ENCODE peak calls at places on chromosomes 12 and 14, in eight cellular contexts. One of them, this sample, is unnamed.

GRCh38 chr14:32382704-32383103 is 53.6 kb downstream of the AKAP6 start:
- DNase-seq in fibroblast of lung: peak
- DNase-seq in neuronal stem cell: no peak
- DNase-seq in lower lobe of right lung: no peak
- DNase-seq in hepatocyte: no peak
- DNase-seq in CD4-positive, alpha-beta T cell: no peak
- DNase-seq in A549: no peak
- DNase-seq in ascending aorta: no peak
- DNase-seq in this sample: no peak

GRCh38 chr14:75821828-75822521 is 159.8 kb downstream of the TGFB3 start:
- DNase-seq in fibroblast of lung: peak
- DNase-seq in neuronal stem cell: no peak
- DNase-seq in lower lobe of right lung: no peak
- DNase-seq in hepatocyte: peak
- DNase-seq in CD4-positive, alpha-beta T cell: no peak
- DNase-seq in A549: no peak
- DNase-seq in ascending aorta: no peak
- DNase-seq in this sample: peak

GRCh38 chr14:94098359-94098758 is 12.2 kb upstream of the IFI27 start:
- DNase-seq in fibroblast of lung: peak
- DNase-seq in neuronal stem cell: no peak
- DNase-seq in lower lobe of right lung: no peak
- DNase-seq in hepatocyte: no peak
- DNase-seq in CD4-positive, alpha-beta T cell: no peak
- DNase-seq in A549: no peak
- DNase-seq in ascending aorta: no peak
- DNase-seq in this sample: no peak

GRCh38 chr14:104968541-104969401 is 9.4 kb downstream of the AHNAK2 start:
- DNase-seq in fibroblast of lung: no peak
- DNase-seq in neuronal stem cell: no peak
- DNase-seq in lower lobe of right lung: peak
- DNase-seq in hepatocyte: peak
- DNase-seq in CD4-positive, alpha-beta T cell: no peak
- DNase-seq in A549: peak
- DNase-seq in ascending aorta: no peak
- DNase-seq in this sample: peak

GRCh38 chr12:57280234-57281062 is 29.5 kb upstream of the STAC3 start:
- DNase-seq in fibroblast of lung: peak
- DNase-seq in neuronal stem cell: no peak
- DNase-seq in lower lobe of right lung: no peak
- DNase-seq in hepatocyte: peak
- DNase-seq in CD4-positive, alpha-beta T cell: peak
- DNase-seq in A549: peak
- DNase-seq in ascending aorta: peak
- DNase-seq in this sample: peak

GRCh38 chr12:123150273-123150803 is 552 bp downstream of the PITPNM2 start:
- DNase-seq in fibroblast of lung: no peak
- DNase-seq in neuronal stem cell: no peak
- DNase-seq in lower lobe of right lung: peak
- DNase-seq in hepatocyte: no peak
- DNase-seq in CD4-positive, alpha-beta T cell: no peak
- DNase-seq in A549: peak
- DNase-seq in ascending aorta: peak
- DNase-seq in this sample: no peak

GRCh38 chr14:74290415-74290814 is 12.3 kb downstream of the ABCD4 start:
- DNase-seq in fibroblast of lung: peak
- DNase-seq in neuronal stem cell: no peak
- DNase-seq in lower lobe of right lung: no peak
- DNase-seq in hepatocyte: no peak
- DNase-seq in CD4-positive, alpha-beta T cell: no peak
- DNase-seq in A549: peak
- DNase-seq in ascending aorta: no peak
- DNase-seq in this sample: no peak

GRCh38 chr12:108194585-108194984 is 65.5 kb downstream of the WSCD2 start:
- DNase-seq in fibroblast of lung: no peak
- DNase-seq in neuronal stem cell: peak
- DNase-seq in lower lobe of right lung: no peak
- DNase-seq in hepatocyte: no peak
- DNase-seq in CD4-positive, alpha-beta T cell: no peak
- DNase-seq in A549: no peak
- DNase-seq in ascending aorta: no peak
- DNase-seq in this sample: no peak

GRCh38 chr14:21025374-21026151 is 702 bp upstream of the NDRG2 start:
- DNase-seq in fibroblast of lung: no peak
- DNase-seq in neuronal stem cell: peak
- DNase-seq in lower lobe of right lung: peak
- DNase-seq in hepatocyte: peak
- DNase-seq in CD4-positive, alpha-beta T cell: no peak
- DNase-seq in A549: no peak
- DNase-seq in ascending aorta: peak
- DNase-seq in this sample: no peak

GRCh38 chr12:56007892-56008471 is 10.9 kb downstream of the SUOX start:
- DNase-seq in fibroblast of lung: peak
- DNase-seq in neuronal stem cell: no peak
- DNase-seq in lower lobe of right lung: no peak
- DNase-seq in hepatocyte: no peak
- DNase-seq in CD4-positive, alpha-beta T cell: no peak
- DNase-seq in A549: peak
- DNase-seq in ascending aorta: no peak
- DNase-seq in this sample: no peak

GRCh38 chr12:104506691-104507401 is 50.1 kb downstream of the CHST11 start:
- DNase-seq in fibroblast of lung: no peak
- DNase-seq in neuronal stem cell: no peak
- DNase-seq in lower lobe of right lung: no peak
- DNase-seq in hepatocyte: no peak
- DNase-seq in CD4-positive, alpha-beta T cell: no peak
- DNase-seq in A549: no peak
- DNase-seq in ascending aorta: no peak
- DNase-seq in this sample: no peak

GRCh38 chr14:26596722-26597030 is 1.2 kb downstream of the NOVA1 start:
- DNase-seq in fibroblast of lung: peak
- DNase-seq in neuronal stem cell: no peak
- DNase-seq in lower lobe of right lung: no peak
- DNase-seq in hepatocyte: peak
- DNase-seq in CD4-positive, alpha-beta T cell: no peak
- DNase-seq in A549: no peak
- DNase-seq in ascending aorta: no peak
- DNase-seq in this sample: no peak

GRCh38 chr12:131869871-131870418 is 24.5 kb upstream of the ULK1 start:
- DNase-seq in fibroblast of lung: peak
- DNase-seq in neuronal stem cell: no peak
- DNase-seq in lower lobe of right lung: no peak
- DNase-seq in hepatocyte: no peak
- DNase-seq in CD4-positive, alpha-beta T cell: no peak
- DNase-seq in A549: peak
- DNase-seq in ascending aorta: no peak
- DNase-seq in this sample: no peak

GRCh38 chr12:43675048-43675904 is 83.3 kb downstream of the PUS7L start:
- DNase-seq in fibroblast of lung: no peak
- DNase-seq in neuronal stem cell: no peak
- DNase-seq in lower lobe of right lung: peak
- DNase-seq in hepatocyte: peak
- DNase-seq in CD4-positive, alpha-beta T cell: no peak
- DNase-seq in A549: no peak
- DNase-seq in ascending aorta: no peak
- DNase-seq in this sample: no peak

GRCh38 chr14:71267691-71268090 is 360.4 kb downstream of the PCNX1 start:
- DNase-seq in fibroblast of lung: peak
- DNase-seq in neuronal stem cell: no peak
- DNase-seq in lower lobe of right lung: no peak
- DNase-seq in hepatocyte: no peak
- DNase-seq in CD4-positive, alpha-beta T cell: no peak
- DNase-seq in A549: no peak
- DNase-seq in ascending aorta: no peak
- DNase-seq in this sample: no peak

GRCh38 chr12:14263742-14264141 is 101.7 kb upstream of the ATF7IP start:
- DNase-seq in fibroblast of lung: no peak
- DNase-seq in neuronal stem cell: no peak
- DNase-seq in lower lobe of right lung: no peak
- DNase-seq in hepatocyte: no peak
- DNase-seq in CD4-positive, alpha-beta T cell: no peak
- DNase-seq in A549: no peak
- DNase-seq in ascending aorta: no peak
- DNase-seq in this sample: no peak

GRCh38 chr12:94525951-94526350 is 66.3 kb upstream of the CEP83 start:
- DNase-seq in fibroblast of lung: no peak
- DNase-seq in neuronal stem cell: no peak
- DNase-seq in lower lobe of right lung: no peak
- DNase-seq in hepatocyte: no peak
- DNase-seq in CD4-positive, alpha-beta T cell: no peak
- DNase-seq in A549: no peak
- DNase-seq in ascending aorta: no peak
- DNase-seq in this sample: no peak

GRCh38 chr12:121915841-121916321 is 2.5 kb upstream of the CFAP251 start:
- DNase-seq in fibroblast of lung: no peak
- DNase-seq in neuronal stem cell: peak
- DNase-seq in lower lobe of right lung: no peak
- DNase-seq in hepatocyte: no peak
- DNase-seq in CD4-positive, alpha-beta T cell: no peak
- DNase-seq in A549: no peak
- DNase-seq in ascending aorta: no peak
- DNase-seq in this sample: no peak

GRCh38 chr12:15662983-15663659 is 126.1 kb downstream of the EPS8 start:
- DNase-seq in fibroblast of lung: no peak
- DNase-seq in neuronal stem cell: no peak
- DNase-seq in lower lobe of right lung: no peak
- DNase-seq in hepatocyte: no peak
- DNase-seq in CD4-positive, alpha-beta T cell: no peak
- DNase-seq in A549: peak
- DNase-seq in ascending aorta: no peak
- DNase-seq in this sample: no peak

GRCh38 chr12:116159175-116159574 is 118.3 kb downstream of the MED13L start:
- DNase-seq in fibroblast of lung: peak
- DNase-seq in neuronal stem cell: no peak
- DNase-seq in lower lobe of right lung: no peak
- DNase-seq in hepatocyte: peak
- DNase-seq in CD4-positive, alpha-beta T cell: no peak
- DNase-seq in A549: no peak
- DNase-seq in ascending aorta: no peak
- DNase-seq in this sample: no peak

GRCh38 chr12:23423796-23424195 is 525.7 kb downstream of the SOX5 start:
- DNase-seq in fibroblast of lung: no peak
- DNase-seq in neuronal stem cell: no peak
- DNase-seq in lower lobe of right lung: no peak
- DNase-seq in hepatocyte: no peak
- DNase-seq in CD4-positive, alpha-beta T cell: no peak
- DNase-seq in A549: no peak
- DNase-seq in ascending aorta: no peak
- DNase-seq in this sample: no peak

GRCh38 chr12:63020269-63020668 is 85.3 kb upstream of the PPM1H start:
- DNase-seq in fibroblast of lung: no peak
- DNase-seq in neuronal stem cell: no peak
- DNase-seq in lower lobe of right lung: no peak
- DNase-seq in hepatocyte: no peak
- DNase-seq in CD4-positive, alpha-beta T cell: no peak
- DNase-seq in A549: no peak
- DNase-seq in ascending aorta: no peak
- DNase-seq in this sample: no peak

GRCh38 chr14:55348766-55349453 is 62.7 kb downstream of the ATG14 start:
- DNase-seq in fibroblast of lung: no peak
- DNase-seq in neuronal stem cell: no peak
- DNase-seq in lower lobe of right lung: no peak
- DNase-seq in hepatocyte: no peak
- DNase-seq in CD4-positive, alpha-beta T cell: no peak
- DNase-seq in A549: no peak
- DNase-seq in ascending aorta: no peak
- DNase-seq in this sample: peak

GRCh38 chr12:67590122-67590795 is 58.3 kb upstream of the DYRK2 start:
- DNase-seq in fibroblast of lung: no peak
- DNase-seq in neuronal stem cell: no peak
- DNase-seq in lower lobe of right lung: no peak
- DNase-seq in hepatocyte: no peak
- DNase-seq in CD4-positive, alpha-beta T cell: peak
- DNase-seq in A549: no peak
- DNase-seq in ascending aorta: no peak
- DNase-seq in this sample: no peak

GRCh38 chr14:99382071-99382640 is 98.5 kb downstream of the SETD3 start:
- DNase-seq in fibroblast of lung: no peak
- DNase-seq in neuronal stem cell: no peak
- DNase-seq in lower lobe of right lung: no peak
- DNase-seq in hepatocyte: no peak
- DNase-seq in CD4-positive, alpha-beta T cell: no peak
- DNase-seq in A549: no peak
- DNase-seq in ascending aorta: no peak
- DNase-seq in this sample: no peak

GRCh38 chr14:50935126-50936090 is 8.9 kb downstream of the PYGL start:
- DNase-seq in fibroblast of lung: no peak
- DNase-seq in neuronal stem cell: no peak
- DNase-seq in lower lobe of right lung: no peak
- DNase-seq in hepatocyte: no peak
- DNase-seq in CD4-positive, alpha-beta T cell: no peak
- DNase-seq in A549: no peak
- DNase-seq in ascending aorta: no peak
- DNase-seq in this sample: no peak

GRCh38 chr14:71165650-71166049 is 258.4 kb downstream of the PCNX1 start:
- DNase-seq in fibroblast of lung: no peak
- DNase-seq in neuronal stem cell: no peak
- DNase-seq in lower lobe of right lung: no peak
- DNase-seq in hepatocyte: no peak
- DNase-seq in CD4-positive, alpha-beta T cell: no peak
- DNase-seq in A549: no peak
- DNase-seq in ascending aorta: no peak
- DNase-seq in this sample: no peak

GRCh38 chr12:110919720-110920119 is 659 bp downstream of the MYL2 start:
- DNase-seq in fibroblast of lung: no peak
- DNase-seq in neuronal stem cell: no peak
- DNase-seq in lower lobe of right lung: no peak
- DNase-seq in hepatocyte: no peak
- DNase-seq in CD4-positive, alpha-beta T cell: no peak
- DNase-seq in A549: no peak
- DNase-seq in ascending aorta: no peak
- DNase-seq in this sample: no peak
- H3K27ac ChIP-seq in fibroblast of lung: no peak
- H3K27ac ChIP-seq in neuronal stem cell: no peak
- H3K27ac ChIP-seq in lower lobe of right lung: no peak
- H3K27ac ChIP-seq in hepatocyte: no peak
- H3K27ac ChIP-seq in CD4-positive, alpha-beta T cell: no peak
- H3K27ac ChIP-seq in A549: no peak
- H3K27ac ChIP-seq in ascending aorta: no peak
- H3K27ac ChIP-seq in this sample: no peak

GRCh38 chr14:24186831-24187537 is 1.6 kb downstream of the IPO4 start:
- DNase-seq in fibroblast of lung: no peak
- DNase-seq in neuronal stem cell: no peak
- DNase-seq in lower lobe of right lung: no peak
- DNase-seq in hepatocyte: no peak
- DNase-seq in CD4-positive, alpha-beta T cell: no peak
- DNase-seq in A549: no peak
- DNase-seq in ascending aorta: no peak
- DNase-seq in this sample: no peak
- H3K27ac ChIP-seq in fibroblast of lung: no peak
- H3K27ac ChIP-seq in neuronal stem cell: no peak
- H3K27ac ChIP-seq in lower lobe of right lung: no peak
- H3K27ac ChIP-seq in hepatocyte: no peak
- H3K27ac ChIP-seq in CD4-positive, alpha-beta T cell: no peak
- H3K27ac ChIP-seq in A549: peak
- H3K27ac ChIP-seq in ascending aorta: no peak
- H3K27ac ChIP-seq in this sample: no peak

GRCh38 chr14:106268013-106268727 is 741.8 kb downstream of the TMEM121 start:
- DNase-seq in fibroblast of lung: no peak
- DNase-seq in neuronal stem cell: no peak
- DNase-seq in lower lobe of right lung: peak
- DNase-seq in hepatocyte: no peak
- DNase-seq in CD4-positive, alpha-beta T cell: peak
- DNase-seq in A549: no peak
- DNase-seq in ascending aorta: peak
- DNase-seq in this sample: no peak
- H3K27ac ChIP-seq in fibroblast of lung: no peak
- H3K27ac ChIP-seq in neuronal stem cell: no peak
- H3K27ac ChIP-seq in lower lobe of right lung: no peak
- H3K27ac ChIP-seq in hepatocyte: no peak
- H3K27ac ChIP-seq in CD4-positive, alpha-beta T cell: no peak
- H3K27ac ChIP-seq in A549: no peak
- H3K27ac ChIP-seq in ascending aorta: no peak
- H3K27ac ChIP-seq in this sample: no peak

GRCh38 chr12:51160814-51161459 is 12.0 kb downstream of the TFCP2 start:
- DNase-seq in fibroblast of lung: peak
- DNase-seq in neuronal stem cell: no peak
- DNase-seq in lower lobe of right lung: no peak
- DNase-seq in hepatocyte: no peak
- DNase-seq in CD4-positive, alpha-beta T cell: no peak
- DNase-seq in A549: no peak
- DNase-seq in ascending aorta: no peak
- DNase-seq in this sample: no peak
- H3K27ac ChIP-seq in fibroblast of lung: no peak
- H3K27ac ChIP-seq in neuronal stem cell: no peak
- H3K27ac ChIP-seq in lower lobe of right lung: no peak
- H3K27ac ChIP-seq in hepatocyte: no peak
- H3K27ac ChIP-seq in CD4-positive, alpha-beta T cell: no peak
- H3K27ac ChIP-seq in A549: no peak
- H3K27ac ChIP-seq in ascending aorta: no peak
- H3K27ac ChIP-seq in this sample: no peak